ENCODE peak calls at places on chromosomes 6 and 20, in nine cellular contexts. L, S, E, G, J, Q, W, X and R are unnamed samples. For H3K4me1, the result is how much of the 10 kb centered on the place peaks cover.

GRCh38 chr6:12886961-12887775 is 170.6 kb downstream of the PHACTR1 start:
- DNase-seq in X (peak), S (peak), G (no peak), E (peak), J (peak), Q (no peak), L (peak), W (no peak), R (peak)

GRCh38 chr6:130517444-130517931 is 151.7 kb downstream of the TMEM200A start:
- DNase-seq in G (peak), J (peak), L (no peak), X (peak), E (no peak), W (peak), Q (no peak), S (no peak), R (peak)

GRCh38 chr20:22578221-22579118 is 5.9 kb downstream of the FOXA2 start:
- DNase-seq in Q (no peak), G (no peak), L (no peak), W (no peak), E (peak), J (no peak), S (peak), X (peak), R (no peak)

GRCh38 chr6:138486249-138487121 is 12.8 kb downstream of the NHSL1 start:
- DNase-seq in Q (no peak), E (no peak), G (no peak), J (no peak), L (peak), S (no peak), W (no peak), X (no peak), R (no peak)

GRCh38 chr6:149925253-149925973 is 2.5 kb upstream of the RAET1G start:
- DNase-seq in S (peak), E (peak), X (no peak), Q (peak), W (no peak), L (peak), J (no peak), G (no peak), R (no peak)

GRCh38 chr6:30555428-30556005 is 772 bp downstream of the GNL1 start:
- DNase-seq in S (peak), Q (no peak), L (peak), E (peak), W (peak), J (peak), X (no peak), G (peak), R (peak)

GRCh38 chr20:23047738-23048214 is 1.7 kb downstream of the THBD start:
- DNase-seq in E (peak), W (no peak), Q (no peak), G (no peak), X (no peak), J (no peak), L (peak), S (no peak), R (no peak)

GRCh38 chr20:63740070-63740500 is 509 bp downstream of the SLC2A4RG start:
- DNase-seq in S (peak), E (peak), J (no peak), X (peak), G (peak), L (peak), Q (peak), W (peak), R (peak)

GRCh38 chr20:4788314-4788713 is 66.6 kb downstream of the PRND start:
- DNase-seq in E (no peak), X (no peak), S (no peak), J (no peak), Q (no peak), W (no peak), L (no peak), G (no peak), R (no peak)

GRCh38 chr6:80454661-80455365 is 348.3 kb downstream of the BCKDHB start:
- DNase-seq in W (peak), Q (no peak), L (no peak), E (no peak), X (peak), S (no peak), G (no peak), J (peak), R (peak)

GRCh38 chr6:47116616-47117015 is 74.5 kb upstream of the ADGRF1 start:
- DNase-seq in E (no peak), W (no peak), J (no peak), X (peak), L (no peak), Q (no peak), G (no peak), S (peak), R (no peak)

GRCh38 chr6:568954-569523 is 87.9 kb downstream of the HUS1B start:
- DNase-seq in L (no peak), J (no peak), S (no peak), E (no peak), W (no peak), X (no peak), G (no peak), Q (no peak), R (no peak)

DNA sequence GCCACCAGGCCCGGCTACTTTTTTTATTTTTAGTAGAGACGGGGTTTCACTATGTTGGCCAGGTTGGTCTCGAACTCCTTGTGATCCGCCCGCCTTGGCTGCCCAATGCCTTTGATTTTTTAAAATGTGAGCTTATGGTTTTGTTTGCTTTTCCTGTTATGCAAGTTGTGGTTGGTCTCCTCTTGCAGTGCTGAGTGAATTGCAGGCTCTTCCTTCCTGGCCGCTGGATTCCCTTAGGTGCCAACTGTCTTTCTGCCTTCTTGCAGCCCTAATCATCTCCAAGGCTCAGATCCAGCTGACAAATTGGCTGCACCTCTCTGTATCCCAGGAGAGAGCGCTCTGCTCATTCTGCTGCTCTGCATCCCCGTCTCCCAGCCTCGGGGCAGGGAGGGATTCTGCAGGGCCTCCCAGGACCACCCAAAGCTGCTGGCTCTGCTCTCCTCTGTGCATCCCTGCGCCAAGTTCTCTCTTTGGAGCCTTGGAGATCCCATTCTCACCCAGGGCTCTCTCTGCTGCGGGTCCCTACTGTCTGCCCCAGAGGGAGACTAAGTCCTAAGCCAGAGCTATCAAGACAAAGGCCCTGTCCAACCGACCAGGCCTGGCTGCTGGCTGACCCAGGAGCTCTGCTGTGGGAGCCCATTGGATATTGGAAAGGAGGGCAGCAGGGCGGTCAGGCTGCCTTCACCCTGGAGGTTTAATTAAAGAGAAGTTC is 14.1 kb upstream of the EMILIN3 start:
- DNase-seq in L (no peak), W (no peak), J (no peak), E (peak), Q (no peak), S (no peak), G (no peak), X (no peak), R (no peak)
- H2AFZ ChIP-seq in L (no peak), W (no peak), J (no peak), E (peak), Q (no peak), S (no peak), G (no peak), X (no peak), R (no peak)

GRCh38 chr6:111747791-111748190 is 125.5 kb downstream of the FYN start:
- DNase-seq in E (no peak), L (no peak), G (no peak), W (no peak), Q (no peak), S (no peak), X (no peak), J (no peak), R (no peak)
- H3K4me1 ChIP-seq in E (half or more), L (under half), G (half or more), W (under half), Q (under half), S (under half), X (under half), J (under half), R (under half)

GRCh38 chr6:33029297-33030184 is 20.1 kb upstream of the HLA-DOA start:
- DNase-seq in S (no peak), Q (no peak), W (peak), X (no peak), G (peak), L (peak), E (no peak), J (no peak), R (no peak)
- H2AFZ ChIP-seq in S (no peak), Q (no peak), W (no peak), X (no peak), G (peak), L (peak), E (no peak), J (no peak), R (no peak)

GRCh38 chr6:56489559-56489958 is 153.1 kb downstream of the DST start:
- DNase-seq in G (no peak), W (no peak), J (no peak), S (no peak), E (no peak), X (no peak), L (no peak), Q (no peak), R (no peak)

GRCh38 chr6:56491606-56492328 is 150.9 kb downstream of the DST start:
- DNase-seq in J (peak), Q (no peak), E (no peak), G (no peak), S (no peak), L (no peak), W (no peak), X (peak), R (peak)

GRCh38 chr6:56488281-56488680 is 154.4 kb downstream of the DST start:
- DNase-seq in S (no peak), W (no peak), E (no peak), L (no peak), G (no peak), J (no peak), Q (peak), X (no peak), R (no peak)

GRCh38 chr6:56486681-56487080 is 156.0 kb downstream of the DST start:
- DNase-seq in Q (no peak), E (no peak), X (no peak), J (no peak), S (no peak), G (no peak), L (no peak), W (no peak), R (no peak)

DNA sequence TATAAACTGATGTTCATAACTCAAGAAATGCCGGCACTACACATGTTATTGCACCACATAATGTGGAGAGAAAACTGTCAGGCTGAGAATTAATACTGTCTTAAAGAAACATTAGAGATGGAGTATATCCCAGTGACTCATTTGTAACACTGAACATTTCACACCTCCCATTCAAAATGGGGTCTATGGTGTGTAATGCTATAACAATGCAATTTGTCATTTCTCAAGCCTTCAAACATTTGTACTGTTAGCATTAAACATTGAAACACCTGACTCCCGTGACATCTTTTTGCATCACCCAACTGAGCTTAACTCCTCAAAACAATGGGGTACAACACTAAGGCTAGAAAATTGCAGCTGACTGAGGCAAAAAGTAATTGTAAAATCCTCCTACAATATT is 151.7 kb downstream of the DST start:
- DNase-seq in L (no peak), G (no peak), W (peak), E (no peak), Q (no peak), S (no peak), J (peak), X (no peak), R (peak)
- H3K4me1 ChIP-seq in L (under half), G (under half), W (under half), E (under half), Q (under half), S (under half), J (under half), X (under half), R (under half)

DNA sequence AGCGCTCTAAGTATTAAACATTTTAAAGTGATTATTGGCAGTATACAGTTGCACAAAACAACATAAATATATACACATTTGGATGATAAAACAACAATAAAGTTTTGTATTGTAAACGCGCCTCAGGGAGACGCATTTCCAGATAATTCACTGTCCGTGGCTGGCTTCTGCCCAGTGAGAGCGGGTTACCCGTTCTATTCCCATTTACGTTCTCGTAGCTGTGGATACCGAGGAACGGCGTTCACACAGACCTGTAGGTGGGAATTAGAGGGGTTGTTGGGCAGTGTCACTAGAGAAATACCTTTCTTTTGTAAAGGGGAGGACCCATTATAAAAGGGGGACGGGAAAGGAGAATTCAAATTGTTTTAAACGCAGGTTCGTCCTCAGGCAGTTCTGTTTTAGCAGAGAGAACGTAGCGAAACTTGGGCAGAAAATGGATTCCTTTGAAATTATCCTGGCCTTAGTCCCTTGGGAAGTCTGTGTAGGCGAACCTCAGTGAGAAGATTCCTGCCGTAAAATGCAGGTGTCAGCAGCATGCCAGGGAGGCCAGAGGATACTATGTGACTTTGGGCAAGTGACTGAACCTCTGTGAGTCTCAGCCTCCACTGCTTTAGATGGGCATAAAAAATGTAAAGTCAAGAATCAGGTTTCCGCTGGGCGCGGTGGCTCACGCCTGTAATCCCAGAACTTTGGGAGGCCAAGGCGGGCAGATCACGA is 756 bp downstream of the MTG2 start:
- DNase-seq in X (no peak), S (no peak), J (no peak), L (peak), E (peak), G (no peak), W (no peak), Q (peak), R (peak)
- H2AFZ ChIP-seq in X (peak), S (peak), J (peak), L (peak), E (peak), G (peak), W (peak), Q (peak), R (peak)

DNA sequence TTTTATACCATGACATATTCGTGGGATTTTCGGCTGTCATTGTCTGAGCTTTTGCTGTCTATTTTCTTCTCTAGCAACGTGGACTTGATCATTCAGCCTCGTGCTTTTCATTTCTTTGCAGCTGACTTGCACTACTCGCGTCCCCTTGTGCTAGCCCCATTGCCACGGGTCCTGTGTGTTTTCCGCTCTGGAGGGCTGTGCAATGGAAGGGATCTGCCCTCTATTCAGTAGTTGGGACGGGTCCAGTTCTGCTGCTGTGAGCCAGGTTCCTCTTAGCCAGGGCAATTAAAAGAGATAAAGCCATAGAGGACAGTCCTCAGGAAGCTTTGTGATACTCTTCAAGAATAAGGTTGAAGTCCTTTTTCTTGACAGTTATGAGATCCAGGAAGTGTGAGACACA is 17.6 kb downstream of the NEDD9 start:
- DNase-seq in X (no peak), E (no peak), G (no peak), J (no peak), L (no peak), W (no peak), S (no peak), Q (no peak), R (no peak)
- H3K4me1 ChIP-seq in X (under half), E (under half), G (under half), J (half or more), L (under half), W (under half), S (under half), Q (half or more), R (under half)